ENCODE peak calls at places on chromosomes 5 and 9, in ten cellular contexts. T is testis; B is fibroblast of the aortic adventitia; H is GM06990; C is brain microvascular endothelial cell; Q is tibial artery; J is CD8-positive, alpha-beta T cell; U is PC-9; R is GM12865; N is heart right ventricle. Z is an unnamed sample.

GRCh38 chr5:133399247-133399891 is 213.0 kb downstream of the FSTL4 start:
- DNase-seq in J (no peak), B (no peak), R (no peak), T (no peak), Q (no peak), C (no peak), N (no peak), U (no peak), H (no peak), Z (no peak)

GRCh38 chr5:127038550-127038949 is 8.2 kb upstream of the MARCHF3 start:
- DNase-seq in N (no peak), R (no peak), B (no peak), T (no peak), Q (no peak), J (no peak), U (no peak), H (no peak), C (no peak), Z (no peak)

GRCh38 chr5:168097852-168098251 is 193.6 kb upstream of the WWC1 start:
- DNase-seq in J (no peak), U (no peak), Q (no peak), C (no peak), T (no peak), B (no peak), N (no peak), R (no peak), H (no peak), Z (no peak)

GRCh38 chr9:105172393-105172792 is 72.1 kb upstream of the SLC44A1 start:
- DNase-seq in T (no peak), R (no peak), B (no peak), J (no peak), C (no peak), Q (no peak), H (no peak), U (no peak), N (no peak), Z (no peak)

GRCh38 chr5:141359790-141360426 is at the start of gene PCDHGB2:
- DNase-seq in T (no peak), N (no peak), U (no peak), C (no peak), J (no peak), Q (no peak), H (peak), B (peak), R (peak), Z (peak)

GRCh38 chr5:147101654-147102053 is 133.2 kb upstream of the STK32A start:
- DNase-seq in H (no peak), R (no peak), U (no peak), Q (no peak), C (no peak), N (no peak), T (no peak), J (no peak), B (peak), Z (peak)

GRCh38 chr9:120652902-120653301 is 61.4 kb downstream of the MEGF9 start:
- DNase-seq in H (no peak), Q (no peak), N (no peak), U (no peak), R (no peak), T (no peak), J (no peak), B (no peak), C (no peak), Z (no peak)

GRCh38 chr9:133203506-133204075 is 5.5 kb downstream of the OBP2B start:
- DNase-seq in R (no peak), H (no peak), C (no peak), U (no peak), N (no peak), T (peak), Q (no peak), J (no peak), B (no peak), Z (no peak)

GRCh38 chr9:86246752-86247161 is 12.7 kb downstream of the C9orf153 start:
- DNase-seq in C (peak), N (peak), B (no peak), Q (no peak), R (peak), U (no peak), T (no peak), J (no peak), H (peak), Z (peak)

GRCh38 chr9:116250881-116251280 is 97.3 kb downstream of the PAPPA start:
- DNase-seq in R (no peak), B (no peak), H (no peak), J (no peak), Q (no peak), C (no peak), U (no peak), T (no peak), N (no peak), Z (peak)

GRCh38 chr9:86529496-86530275 is 175.5 kb upstream of the TUT7 start:
- DNase-seq in R (no peak), T (no peak), H (no peak), B (no peak), C (no peak), N (no peak), J (no peak), Q (no peak), U (no peak), Z (no peak)

GRCh38 chr9:103444157-103444556 is 449.0 kb downstream of the CYLC2 start:
- DNase-seq in T (no peak), B (no peak), H (no peak), N (no peak), Q (no peak), C (no peak), U (no peak), J (no peak), R (no peak), Z (no peak)

GRCh38 chr5:139272471-139273321 is 20.8 kb upstream of the MATR3 start:
- DNase-seq in R (peak), Q (no peak), B (peak), N (no peak), U (no peak), T (no peak), C (peak), H (no peak), J (no peak), Z (peak)

GRCh38 chr5:31819926-31820516 is 181.1 kb downstream of the PDZD2 start:
- DNase-seq in J (no peak), N (no peak), Q (no peak), U (no peak), H (no peak), C (no peak), R (no peak), B (no peak), T (no peak), Z (no peak)

GRCh38 chr5:83955916-83956315 is 235.3 kb upstream of the HAPLN1 start:
- DNase-seq in C (peak), J (no peak), T (no peak), H (no peak), R (no peak), B (peak), U (no peak), N (no peak), Q (no peak), Z (peak)

GRCh38 chr9:127809562-127810377 is 7.1 kb downstream of the FPGS start:
- DNase-seq in N (no peak), H (no peak), U (no peak), C (no peak), T (no peak), B (no peak), Q (no peak), J (no peak), R (no peak), Z (no peak)

GRCh38 chr5:133363807-133364587 is 248.3 kb downstream of the FSTL4 start:
- DNase-seq in U (no peak), Q (no peak), J (no peak), R (no peak), B (no peak), C (no peak), H (no peak), N (no peak), T (no peak), Z (no peak)

GRCh38 chr9:79611091-79611614 is 39.4 kb downstream of the TLE4 start:
- DNase-seq in J (no peak), Q (no peak), U (no peak), H (peak), T (no peak), C (peak), N (no peak), B (peak), R (peak), Z (peak)

GRCh38 chr9:93597871-93598646 is 21.7 kb downstream of the PHF2 start:
- DNase-seq in N (no peak), J (no peak), T (no peak), C (no peak), H (no peak), Q (no peak), B (no peak), U (no peak), R (no peak), Z (no peak)

GRCh38 chr9:93064392-93065124 is 6.1 kb downstream of the SUSD3 start:
- DNase-seq in B (no peak), T (no peak), R (peak), C (no peak), N (no peak), U (no peak), H (peak), J (peak), Q (no peak), Z (no peak)

GRCh38 chr5:59326551-59326950 is 567.0 kb downstream of the PDE4D start:
- DNase-seq in R (no peak), J (no peak), H (no peak), T (no peak), B (no peak), C (no peak), U (no peak), N (no peak), Q (no peak), Z (no peak)

GRCh38 chr9:83646500-83647239 is 23.7 kb downstream of the IDNK start:
- DNase-seq in U (no peak), N (no peak), T (no peak), R (no peak), C (no peak), Q (no peak), B (no peak), H (no peak), J (no peak), Z (no peak)

GRCh38 chr9:84875193-84875592 is 205.7 kb downstream of the NTRK2 start:
- DNase-seq in C (no peak), H (no peak), Q (no peak), U (no peak), B (no peak), R (no peak), T (no peak), J (no peak), N (no peak), Z (no peak)

DNA sequence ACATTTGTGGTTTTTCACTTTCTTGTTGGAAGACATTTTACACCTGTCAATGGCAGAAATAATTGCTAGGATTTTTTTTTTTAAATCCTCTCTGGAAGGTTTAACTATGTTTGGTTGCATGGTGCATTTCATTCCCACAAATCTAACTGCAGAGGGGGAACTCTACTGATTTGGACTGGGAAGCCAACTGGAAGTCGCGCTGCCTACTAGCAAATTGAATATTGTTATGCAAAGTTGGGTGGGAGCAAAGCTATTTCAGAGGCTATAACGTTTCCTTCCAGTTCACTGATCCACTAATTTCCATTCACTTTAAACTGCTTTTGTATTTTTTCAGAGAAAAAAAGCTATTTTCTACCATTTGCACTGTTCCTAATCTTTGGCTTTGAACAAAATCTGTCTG is 40.0 kb downstream of the MACIR start:
- DNase-seq in J (no peak), N (no peak), B (no peak), T (no peak), U (no peak), C (no peak), Q (no peak), R (no peak), H (no peak), Z (no peak)
- H3K4me3 ChIP-seq in J (no peak), N (no peak), B (no peak), T (no peak), U (no peak), C (no peak), Q (no peak), R (no peak), H (no peak), Z (no peak)

DNA sequence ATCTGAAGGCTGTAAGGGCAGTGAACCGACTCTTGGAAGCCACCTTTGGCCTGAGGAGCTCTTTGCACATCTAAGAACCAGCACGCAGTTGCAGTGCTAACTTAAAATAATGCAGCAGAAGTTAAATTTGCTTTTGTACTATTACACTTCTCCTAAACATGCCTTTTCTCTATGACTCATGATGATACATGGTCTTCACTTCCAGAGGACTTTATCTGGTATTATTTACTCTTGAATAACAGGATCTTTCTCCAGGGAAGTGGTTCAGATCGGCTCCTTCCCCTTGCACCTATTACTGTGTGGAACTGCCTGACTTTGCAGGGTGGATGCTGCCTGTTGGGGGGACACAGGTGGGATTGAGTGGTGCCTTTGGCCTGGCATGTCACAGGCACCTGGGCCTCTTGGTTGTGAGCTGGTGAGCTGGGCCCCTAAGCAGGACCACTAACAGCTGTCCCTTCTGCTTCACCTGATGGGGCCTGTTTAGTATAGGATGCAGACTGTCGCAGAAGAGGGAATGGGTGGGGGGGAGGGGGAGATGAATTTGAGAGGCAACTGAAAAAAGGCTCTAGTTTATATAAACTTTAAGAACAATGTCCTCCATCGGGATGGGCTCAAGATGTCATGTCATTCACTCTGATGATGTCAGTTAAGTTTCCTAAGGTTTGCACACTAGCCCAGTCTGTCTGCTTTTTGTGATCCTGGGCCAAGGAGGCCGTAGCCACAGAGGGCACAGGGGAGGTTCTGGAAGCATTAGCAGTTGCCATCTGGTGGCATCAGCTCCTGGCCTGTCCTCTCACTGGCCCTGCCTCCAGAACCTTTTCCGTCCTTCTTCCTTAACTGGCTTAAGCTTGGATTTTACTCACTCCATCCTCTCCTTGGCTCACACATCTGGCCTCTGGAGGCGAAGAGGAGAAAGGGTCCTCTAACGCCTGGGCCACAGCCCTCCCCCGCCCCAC is 33.9 kb upstream of the GABBR2 start:
- DNase-seq in Q (no peak), N (no peak), C (no peak), J (no peak), T (no peak), B (peak), R (no peak), U (no peak), H (no peak), Z (peak)
- TF ChIP-seq CTCF in Q (no peak), N (no peak), C (no peak), J (no peak), T (no peak), B (no peak), R (no peak), U (no peak), H (no peak), Z (no peak)

GRCh38 chr5:174313615-174314014 is 268.1 kb downstream of the NSG2 start:
- DNase-seq in H (no peak), U (no peak), N (no peak), B (no peak), C (no peak), Q (no peak), R (no peak), T (no peak), J (no peak), Z (no peak)

GRCh38 chr5:174315471-174315870 is 270.0 kb downstream of the NSG2 start:
- DNase-seq in N (no peak), J (no peak), R (no peak), H (no peak), Q (no peak), U (no peak), C (no peak), T (no peak), B (no peak), Z (no peak)

GRCh38 chr5:174312641-174313040 is 267.1 kb downstream of the NSG2 start:
- DNase-seq in Q (no peak), R (no peak), C (no peak), T (no peak), B (no peak), U (no peak), J (no peak), H (no peak), N (no peak), Z (no peak)

GRCh38 chr5:174315871-174316270 is 270.4 kb downstream of the NSG2 start:
- DNase-seq in Q (no peak), H (no peak), R (no peak), J (no peak), U (no peak), T (no peak), N (no peak), C (no peak), B (no peak), Z (no peak)

GRCh38 chr5:174314261-174314660 is 268.8 kb downstream of the NSG2 start:
- DNase-seq in C (no peak), T (no peak), B (no peak), R (no peak), H (no peak), J (no peak), U (no peak), Q (no peak), N (no peak), Z (no peak)
- H3K4me3 ChIP-seq in C (no peak), T (no peak), B (no peak), R (no peak), H (no peak), J (no peak), U (no peak), Q (no peak), N (no peak), Z (no peak)

DNA sequence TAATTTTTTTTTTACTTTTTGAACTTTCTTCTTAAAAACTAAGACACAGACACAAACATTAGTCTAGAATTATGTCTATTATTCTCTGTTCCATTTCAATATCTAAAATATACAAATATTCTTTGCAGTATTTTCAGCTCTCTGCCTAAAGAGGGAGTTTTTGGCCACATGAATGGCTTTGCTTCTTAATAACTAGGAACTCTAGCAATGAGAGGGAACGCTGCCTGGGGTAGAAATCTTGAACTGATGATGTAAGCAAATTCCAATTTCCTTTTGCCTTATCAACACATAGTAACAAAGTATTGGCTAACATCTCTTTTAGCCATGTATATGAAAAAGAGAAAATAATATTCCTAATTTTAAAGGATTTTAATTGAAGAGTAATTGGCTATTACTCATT is 51.9 kb downstream of the SLC25A46 start:
- DNase-seq in H (no peak), J (no peak), B (peak), C (peak), Q (no peak), U (no peak), T (no peak), R (no peak), N (no peak), Z (peak)
- TF ChIP-seq CTCF in H (no peak), J (no peak), B (peak), C (peak), Q (peak), U (peak), T (no peak), R (no peak), N (peak), Z (no peak)

DNA sequence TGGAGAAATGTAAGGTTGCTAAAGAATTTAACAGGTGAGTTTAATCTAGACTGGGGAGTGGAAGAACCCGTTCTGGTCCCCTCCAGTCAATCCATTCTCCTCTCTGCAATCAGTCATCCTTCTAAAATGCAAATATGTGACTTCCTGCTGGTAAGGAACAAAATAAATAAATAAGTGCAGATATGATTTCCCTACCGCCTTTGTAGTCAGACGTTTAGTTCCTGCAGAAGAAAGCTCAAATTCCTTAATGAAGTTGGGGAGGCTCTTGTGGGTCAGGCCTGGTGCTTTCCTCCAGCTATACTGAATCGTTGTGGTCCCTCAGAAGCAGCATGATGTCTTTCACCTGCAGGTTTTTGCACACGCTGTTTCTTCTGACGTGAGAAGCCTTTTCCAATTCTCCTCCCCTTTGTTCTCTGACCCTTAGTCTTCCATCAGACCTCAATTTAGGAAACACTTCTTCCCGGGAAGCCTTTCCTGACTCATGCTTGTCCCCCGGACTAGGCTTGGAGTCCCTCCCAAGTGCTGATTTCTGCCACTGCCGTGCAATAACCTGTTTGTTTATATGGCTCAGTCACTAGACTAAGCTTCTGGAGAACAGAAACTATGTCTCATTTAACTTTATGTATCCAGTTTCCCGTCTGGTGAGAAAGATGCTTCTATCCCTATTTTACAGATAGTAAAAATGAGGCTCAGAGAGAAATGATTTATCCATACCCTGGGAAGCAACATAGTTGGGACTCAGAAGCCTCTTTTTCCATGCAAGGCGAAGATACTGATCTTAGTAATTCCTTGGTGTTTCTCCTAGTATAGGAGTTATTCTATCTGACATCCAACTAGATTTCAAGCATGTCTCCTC is 1.3 kb downstream of the ATP6V1G1 start:
- DNase-seq in C (peak), J (no peak), B (peak), H (no peak), R (no peak), T (no peak), Q (no peak), U (no peak), N (no peak), Z (peak)
- H3K4me3 ChIP-seq in C (peak), J (peak), B (peak), H (peak), R (peak), T (peak), Q (peak), U (peak), N (peak), Z (peak)

GRCh38 chr9:99015448-99015847 is 71.7 kb downstream of the COL15A1 start:
- DNase-seq in R (no peak), N (no peak), B (no peak), Q (no peak), J (no peak), H (no peak), T (no peak), U (no peak), C (no peak), Z (no peak)

GRCh38 chr9:99015890-99016289 is 72.2 kb downstream of the COL15A1 start:
- DNase-seq in U (no peak), C (no peak), J (no peak), R (no peak), H (no peak), T (no peak), B (no peak), Q (no peak), N (no peak), Z (no peak)

GRCh38 chr9:99011161-99011709 is 67.5 kb downstream of the COL15A1 start:
- DNase-seq in N (no peak), R (no peak), T (no peak), Q (no peak), J (no peak), U (no peak), H (no peak), B (no peak), C (no peak), Z (no peak)

GRCh38 chr9:99013550-99013949 is 69.8 kb downstream of the COL15A1 start:
- DNase-seq in J (no peak), C (no peak), Q (no peak), R (no peak), T (no peak), H (no peak), B (no peak), N (no peak), U (no peak), Z (no peak)

GRCh38 chr9:99012957-99013512 is 69.3 kb downstream of the COL15A1 start:
- DNase-seq in H (no peak), T (no peak), N (no peak), J (no peak), U (no peak), B (no peak), Q (no peak), C (no peak), R (peak), Z (no peak)
- TF ChIP-seq CTCF in H (no peak), T (peak), N (peak), J (peak), U (no peak), B (peak), Q (peak), C (peak), R (peak), Z (no peak)